ENCODE peak calls at places on chromosomes 2 and 18, in five cellular contexts. G is prostate gland, B is colonic mucosa, H is stomach, A is lower lobe of right lung. F is an unnamed sample. For H3K27me3, the result is how much of the 10 kb centered on the place peaks cover.

GRCh38 chr2:20093263-20094141 is 42.1 kb upstream of the LAPTM4A start:
- DNase-seq in H (peak), A (no peak), G (peak), B (peak), F (peak)

GRCh38 chr2:196205891-196206408 is 34.6 kb upstream of the STK17B start:
- DNase-seq in B (no peak), G (peak), A (no peak), H (no peak), F (no peak)

GRCh38 chr2:27807476-27807875 is 36.0 kb downstream of the MRPL33 start:
- DNase-seq in G (peak), B (peak), H (peak), A (peak), F (no peak)

GRCh38 chr18:70523798-70524182 is 234.9 kb downstream of the SOCS6 start:
- DNase-seq in A (no peak), H (no peak), G (no peak), B (no peak), F (no peak)

GRCh38 chr2:149094217-149095015 is 55.9 kb downstream of the LYPD6B start:
- DNase-seq in G (no peak), A (no peak), H (no peak), B (no peak), F (no peak)

GRCh38 chr2:225030089-225030653 is 12.1 kb downstream of the DOCK10 start:
- DNase-seq in A (no peak), B (no peak), H (no peak), G (no peak), F (no peak)

GRCh38 chr2:88671786-88672427 is 19.6 kb upstream of the RPIA start:
- DNase-seq in G (peak), B (no peak), A (no peak), H (no peak), F (no peak)

GRCh38 chr2:11680181-11680900 is 10.3 kb upstream of the NTSR2 start:
- DNase-seq in G (no peak), A (no peak), B (no peak), H (peak), F (no peak)

GRCh38 chr2:235026137-235026536 is 74.3 kb downstream of the SH3BP4 start:
- DNase-seq in H (peak), A (no peak), G (peak), B (no peak), F (no peak)

GRCh38 chr2:35428548-35428947 is 927.0 kb upstream of the CRIM1 start:
- DNase-seq in H (peak), B (peak), A (peak), G (peak), F (no peak)

GRCh38 chr18:58093311-58093790 is 49.3 kb downstream of the NEDD4L start:
- DNase-seq in B (no peak), A (no peak), G (no peak), H (no peak), F (no peak)

GRCh38 chr18:12106516-12106915 is 12.9 kb downstream of the ANKRD62 start:
- DNase-seq in H (no peak), A (no peak), G (no peak), B (no peak), F (no peak)

GRCh38 chr2:26899500-26900164 is 51.7 kb downstream of the DPYSL5 start:
- DNase-seq in B (no peak), A (no peak), H (no peak), G (no peak), F (no peak)

GRCh38 chr2:54482725-54483124 is 26.6 kb downstream of the SPTBN1 start:
- DNase-seq in G (no peak), H (no peak), B (no peak), A (no peak), F (peak)

GRCh38 chr2:23571066-23571465 is 186.1 kb downstream of the KLHL29 start:
- DNase-seq in A (peak), B (no peak), G (no peak), H (no peak), F (no peak)

GRCh38 chr18:63775166-63775730 is at the start of gene SERPINB7:
- DNase-seq in H (no peak), G (no peak), B (no peak), A (no peak), F (no peak)

GRCh38 chr2:45898819-45899218 is 247.3 kb downstream of the PRKCE start:
- DNase-seq in A (no peak), B (no peak), H (no peak), G (no peak), F (peak)

GRCh38 chr2:8579686-8580085 is 102.2 kb upstream of the ID2 start:
- DNase-seq in B (no peak), G (no peak), A (no peak), H (no peak), F (no peak)

DNA sequence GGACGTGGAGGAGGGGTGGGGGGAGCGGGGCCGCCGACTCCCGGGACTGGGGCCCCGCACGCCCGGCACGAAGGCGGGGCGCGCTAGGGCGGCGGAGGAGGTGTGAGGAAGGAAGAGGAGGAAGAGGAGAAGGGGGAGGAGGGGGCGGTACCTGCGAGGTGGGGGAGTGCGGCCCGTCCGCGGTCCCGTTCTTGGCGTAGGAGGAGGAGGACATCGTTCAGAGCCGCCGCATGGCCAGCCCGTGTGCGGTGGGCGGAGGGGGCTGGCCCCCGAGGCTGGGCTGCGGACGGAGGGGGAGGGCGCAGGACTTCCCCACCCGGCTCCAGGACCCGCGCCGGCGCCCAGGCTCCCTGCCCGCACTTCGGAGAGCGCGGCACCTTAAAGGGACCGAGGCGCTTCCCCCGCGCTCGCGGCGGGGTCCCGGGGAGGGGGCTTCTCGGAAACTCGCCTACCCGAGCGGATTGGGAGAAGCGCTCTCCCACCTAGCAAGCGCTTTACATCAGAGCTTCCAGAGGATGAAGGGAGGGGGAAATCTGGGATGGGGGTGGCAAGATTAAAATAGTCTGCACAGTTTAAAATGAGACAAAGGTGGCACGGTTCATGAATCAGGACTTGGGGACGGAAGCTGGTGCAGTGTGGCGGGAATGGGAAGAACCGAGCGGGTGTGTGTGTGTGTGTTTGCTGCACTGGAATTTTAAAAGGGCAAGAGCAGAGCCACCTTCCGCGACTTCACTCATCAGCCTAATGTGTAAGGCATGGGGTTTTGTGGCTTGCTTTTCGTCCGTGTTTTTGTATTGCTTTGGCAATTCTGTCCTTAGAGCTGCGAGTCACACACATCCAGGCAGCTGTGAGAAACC is at the start of gene CACNB4:
- DNase-seq in G (peak), B (peak), H (peak), A (peak), F (peak)
- H3K27me3 ChIP-seq in G (under half), B (under half), H (under half), A (under half), F (under half)

GRCh38 chr2:56175779-56176178 is 8.0 kb upstream of the CCDC85A start:
- DNase-seq in H (no peak), A (no peak), G (no peak), B (no peak), F (no peak)

GRCh38 chr2:56183643-56184499 is at the start of gene CCDC85A:
- DNase-seq in A (peak), B (peak), G (peak), H (peak), F (peak)

GRCh38 chr2:56182420-56182819 is 1.4 kb upstream of the CCDC85A start:
- DNase-seq in B (no peak), G (no peak), A (no peak), H (no peak), F (no peak)

GRCh38 chr2:56177420-56178220 is 6.2 kb upstream of the CCDC85A start:
- DNase-seq in A (no peak), B (no peak), G (no peak), H (no peak), F (no peak)

GRCh38 chr2:56179931-56180330 is 3.9 kb upstream of the CCDC85A start:
- DNase-seq in A (no peak), B (no peak), G (no peak), H (no peak), F (no peak)
- H3K27me3 ChIP-seq in A (under half), B (under half), G (under half), H (under half), F (under half)

GRCh38 chr2:70902579-70902978 is 33.1 kb upstream of the ATP6V1B1 start:
- DNase-seq in H (no peak), G (no peak), B (no peak), A (no peak), F (no peak)

GRCh38 chr2:70901235-70902066 is 34.2 kb upstream of the ATP6V1B1 start:
- DNase-seq in A (no peak), H (no peak), G (no peak), B (no peak), F (peak)

GRCh38 chr2:70903641-70904340 is 31.9 kb upstream of the ATP6V1B1 start:
- DNase-seq in A (no peak), G (no peak), B (no peak), H (no peak), F (no peak)

GRCh38 chr2:70903171-70903570 is 32.5 kb upstream of the ATP6V1B1 start:
- DNase-seq in A (no peak), G (no peak), H (no peak), B (no peak), F (no peak)

GRCh38 chr2:70902067-70902442 is 33.6 kb upstream of the ATP6V1B1 start:
- DNase-seq in H (no peak), A (no peak), G (no peak), B (no peak), F (no peak)
- H3K27me3 ChIP-seq in H (half or more), A (half or more), G (under half), B (half or more), F (under half)

DNA sequence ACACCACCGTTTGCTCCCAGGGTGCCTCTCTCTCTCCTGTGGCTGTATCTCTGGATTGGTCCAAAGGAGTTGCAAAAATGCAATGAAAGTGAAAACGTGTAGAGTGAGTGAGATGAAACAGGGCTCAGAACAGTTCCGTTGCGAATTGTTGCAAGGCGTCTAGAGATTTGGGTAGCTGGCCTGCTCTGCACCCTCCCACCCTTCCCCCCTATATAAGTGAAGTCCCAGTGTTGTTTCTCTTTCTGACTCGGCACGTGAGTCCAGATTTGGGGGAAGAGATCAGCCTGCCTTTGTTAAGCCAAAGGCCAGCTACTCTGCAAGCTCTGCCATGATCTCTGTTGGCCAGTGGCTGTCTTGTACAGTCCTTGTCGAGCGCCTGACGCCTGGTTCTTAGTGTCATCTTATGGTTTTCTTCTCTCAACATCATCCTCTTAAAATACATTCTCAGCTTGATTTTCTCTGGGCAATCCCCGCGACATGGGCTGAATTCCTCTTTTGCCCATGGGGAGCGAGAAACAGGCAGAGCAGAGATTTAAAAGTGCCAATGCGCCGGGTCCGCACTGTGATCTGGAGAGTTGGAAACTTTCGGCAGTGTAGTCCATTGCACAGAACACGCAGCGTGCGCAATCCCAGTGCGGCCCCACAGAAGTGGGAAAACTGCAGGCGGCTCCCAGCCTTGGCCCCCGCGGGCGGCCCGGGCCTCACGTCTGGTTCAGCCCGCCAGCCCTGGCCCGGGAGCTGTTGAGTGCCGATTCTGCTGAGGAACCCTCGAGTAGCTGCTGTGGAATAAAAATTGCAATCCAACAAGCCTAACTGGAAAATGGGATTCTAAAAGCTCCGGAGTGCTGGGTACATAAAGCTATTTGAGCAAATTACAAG is 9.3 kb downstream of the MEIS1 start:
- DNase-seq in G (no peak), A (peak), H (no peak), B (no peak), F (no peak)
- H3K27me3 ChIP-seq in G (under half), A (under half), H (under half), B (under half), F (under half)

DNA sequence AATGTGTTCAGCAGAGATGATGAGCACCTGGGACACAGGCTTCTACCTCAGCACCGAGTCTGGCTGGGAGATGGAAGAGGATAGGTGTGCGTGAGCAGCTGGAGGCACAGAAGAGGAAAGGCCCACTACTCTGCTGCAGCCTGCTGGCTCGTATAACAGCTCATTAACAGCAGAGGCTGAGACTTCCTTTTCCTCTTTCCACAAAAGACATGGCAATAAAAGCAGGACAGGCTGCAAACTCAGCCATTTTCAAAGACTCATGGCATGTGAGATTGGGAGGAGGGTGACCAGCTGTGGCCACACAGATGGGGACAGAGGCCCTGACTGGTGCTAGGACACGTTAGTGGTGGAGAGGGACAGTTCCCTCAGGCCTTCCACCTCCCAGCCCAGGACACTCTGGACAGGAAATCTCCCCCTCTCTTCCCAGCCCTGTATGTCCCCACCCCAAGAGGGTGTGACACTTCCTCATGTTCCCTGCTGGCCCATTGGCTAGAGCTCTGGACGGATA is 60.3 kb downstream of the CACNB4 start:
- DNase-seq in G (no peak), B (no peak), A (peak), H (no peak), F (peak)
- H3K27me3 ChIP-seq in G (under half), B (under half), A (under half), H (under half), F (under half)

GRCh38 chr2:201942525-201942924 is 91.1 kb upstream of the FZD7 start:
- DNase-seq in H (no peak), B (no peak), A (no peak), G (no peak), F (no peak)
- H3K27me3 ChIP-seq in H (under half), B (under half), A (under half), G (under half), F (under half)

F was measured in right cardiac atrium.